ENCODE peak calls at places on chromosome 4, in five cellular contexts. N is transverse colon, B is stomach, M is SK-N-SH, O is H1. V is an unnamed sample.

GRCh38 chr4:119804404-119804803 is 175.8 kb upstream of the PDE5A start:
- DNase-seq in N (no peak), B (no peak), M (no peak), O (no peak), V (no peak)

GRCh38 chr4:88599298-88599697 is 7.0 kb downstream of the HERC3 start:
- DNase-seq in N (no peak), B (no peak), M (no peak), O (no peak), V (no peak)

GRCh38 chr4:76090241-76090691 is 15.8 kb downstream of the ART3 start:
- DNase-seq in N (no peak), B (no peak), M (peak; percentile 45), O (no peak), V (no peak)

GRCh38 chr4:95838192-95838591 is 1.7 kb upstream of the PDHA2 start:
- DNase-seq in N (no peak), B (no peak), M (no peak), O (no peak), V (no peak)

GRCh38 chr4:5158825-5159224 is 107.5 kb downstream of the STK32B start:
- DNase-seq in N (no peak), B (no peak), M (no peak), O (peak; percentile 35), V (no peak)

GRCh38 chr4:54745031-54745770 is 87.4 kb downstream of the KIT start:
- DNase-seq in N (no peak), B (no peak), M (no peak), O (no peak), V (no peak)

GRCh38 chr4:17688011-17688441 is 73.6 kb downstream of the MED28 start:
- DNase-seq in N (no peak), B (no peak), M (no peak), O (no peak), V (no peak)

GRCh38 chr4:24164054-24164453 is 274.2 kb upstream of the PPARGC1A start:
- DNase-seq in N (no peak), B (no peak), M (no peak), O (no peak), V (no peak)

GRCh38 chr4:37767546-37767945 is 58.9 kb upstream of the PGM2 start:
- DNase-seq in N (peak; percentile 57), B (peak; percentile 77), M (no peak), O (no peak), V (peak; percentile 73)

GRCh38 chr4:42296196-42296595 is 101.1 kb upstream of the SHISA3 start:
- DNase-seq in N (no peak), B (no peak), M (no peak), O (no peak), V (no peak)

GRCh38 chr4:147737623-147738022 is 5.7 kb downstream of the ARHGAP10 start:
- DNase-seq in N (no peak), B (no peak), M (no peak), O (no peak), V (no peak)

GRCh38 chr4:183405371-183405770 is 39.1 kb upstream of the CDKN2AIP start:
- DNase-seq in N (no peak), B (no peak), M (no peak), O (no peak), V (peak; percentile 14)

GRCh38 chr4:69881173-69881773 is 21.3 kb upstream of the SULT1E1 start:
- DNase-seq in N (peak; percentile 17), B (peak; percentile 35), M (peak; percentile 10), O (no peak), V (no peak)

GRCh38 chr4:100417565-100417964 is 100.3 kb downstream of the EMCN start:
- DNase-seq in N (no peak), B (no peak), M (peak; percentile 3), O (no peak), V (no peak)

GRCh38 chr4:93771640-93772411 is 56.7 kb upstream of the ATOH1 start:
- DNase-seq in N (no peak), B (no peak), M (peak; percentile 51), O (no peak), V (no peak)

GRCh38 chr4:54800831-54801530 is 143.2 kb downstream of the KIT start:
- DNase-seq in N (no peak), B (no peak), M (no peak), O (no peak), V (no peak)

DNA sequence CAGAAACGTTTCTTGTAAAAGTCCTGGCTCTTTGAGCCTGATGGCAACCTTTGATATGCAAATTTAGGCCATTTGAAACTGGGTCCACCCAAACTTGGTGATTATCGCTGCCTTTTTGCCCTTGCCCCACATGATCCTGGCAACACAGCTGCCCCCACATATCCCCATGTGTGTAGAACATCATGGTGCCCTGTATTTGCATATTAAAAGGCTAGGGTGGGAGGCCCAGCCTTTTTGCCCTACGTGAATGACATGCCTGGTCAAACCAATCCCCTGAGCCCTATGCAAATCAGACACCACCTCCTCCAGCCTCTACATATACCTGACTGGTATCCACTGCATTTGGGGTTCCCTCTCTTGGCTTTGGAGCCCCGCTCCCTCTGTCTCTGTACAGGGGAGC is 202.4 kb downstream of the MAB21L2 start:
- DNase-seq in N (no peak), B (no peak), M (no peak), O (peak; percentile 49), V (no peak)
- TF ChIP-seq EP300 in N (no peak), B (no peak), M (no peak), O (no peak), V (no peak)

GRCh38 chr4:20262221-20262620 is 10.5 kb downstream of the SLIT2 start:
- DNase-seq in N (no peak), B (no peak), M (no peak), O (no peak), V (no peak)

GRCh38 chr4:20268028-20268427 is 16.3 kb downstream of the SLIT2 start:
- DNase-seq in N (no peak), B (no peak), M (no peak), O (no peak), V (no peak)

GRCh38 chr4:20266215-20267082 is 14.7 kb downstream of the SLIT2 start:
- DNase-seq in N (no peak), B (no peak), M (no peak), O (no peak), V (peak; percentile 61)

GRCh38 chr4:20265726-20266125 is 14.0 kb downstream of the SLIT2 start:
- DNase-seq in N (no peak), B (no peak), M (no peak), O (no peak), V (no peak)

GRCh38 chr4:20264688-20265087 is 13.0 kb downstream of the SLIT2 start:
- DNase-seq in N (no peak), B (no peak), M (no peak), O (no peak), V (no peak)
- TF ChIP-seq EP300 in N (no peak), B (no peak), M (no peak), O (no peak), V (no peak)

GRCh38 chr4:86837651-86838050 is 11.5 kb downstream of the SLC10A6 start:
- DNase-seq in N (no peak), B (no peak), M (no peak), O (no peak), V (no peak)
- TF ChIP-seq EP300 in N (no peak), B (no peak), M (no peak), O (no peak), V (no peak)

DNA sequence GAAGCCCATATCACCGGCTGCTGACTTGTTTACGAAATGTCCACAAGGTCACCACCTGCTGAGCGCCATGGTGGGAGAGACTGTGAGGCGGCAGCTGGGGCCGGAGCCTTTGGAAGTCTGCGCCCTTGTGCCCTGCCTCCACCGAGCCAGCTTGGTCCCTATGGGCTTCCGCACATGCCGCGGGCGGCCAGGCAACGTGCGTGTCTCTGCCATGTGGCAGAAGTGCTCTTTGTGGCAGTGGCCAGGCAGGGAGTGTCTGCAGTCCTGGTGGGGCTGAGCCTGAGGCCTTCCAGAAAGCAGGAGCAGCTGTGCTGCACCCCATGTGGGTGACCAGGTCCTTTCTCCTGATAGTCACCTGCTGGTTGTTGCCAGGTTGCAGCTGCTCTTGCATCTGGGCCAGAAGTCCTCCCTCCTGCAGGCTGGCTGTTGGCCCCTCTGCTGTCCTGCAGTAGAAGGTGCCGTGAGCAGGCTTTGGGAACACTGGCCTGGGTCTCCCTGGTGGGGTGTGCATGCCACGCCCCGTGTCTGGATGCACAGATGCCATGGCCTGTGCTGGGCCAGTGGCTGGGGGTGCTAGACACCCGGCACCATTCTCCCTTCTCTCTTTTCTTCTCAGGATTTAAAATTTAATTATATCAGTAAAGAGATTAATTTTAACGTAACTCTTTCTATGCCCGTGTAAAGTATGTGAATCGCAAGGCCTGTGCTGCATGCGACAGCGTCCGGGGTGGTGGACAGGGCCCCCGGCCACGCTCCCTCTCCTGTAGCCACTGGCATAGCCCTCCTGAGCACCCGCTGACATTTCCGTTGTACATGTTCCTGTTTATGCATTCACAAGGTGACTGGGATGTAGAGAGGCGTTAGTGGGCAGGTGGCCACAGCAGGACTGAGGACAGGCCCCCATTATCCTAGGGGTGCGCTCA is 8.7 kb upstream of the MSANTD1 start:
- DNase-seq in N (no peak), B (no peak), M (no peak), O (no peak), V (no peak)
- TF ChIP-seq EP300 in N (no peak), B (no peak), M (no peak), O (no peak), V (no peak)

GRCh38 chr4:6773616-6774540 is 8.6 kb upstream of the KIAA0232 start:
- DNase-seq in N (no peak), B (no peak), M (no peak), O (no peak), V (no peak)
- TF ChIP-seq EP300 in N (no peak), B (no peak), M (no peak), O (no peak), V (no peak)